ENCODE peak calls at places on chromosome 16, in five cellular contexts. T, P, C, Q and E are unnamed samples.

GRCh38 chr16:67833035-67833417 is 9.1 kb upstream of the THAP11 start:
- DNase-seq in T (no peak), P (no peak), C (no peak), Q (no peak), E (no peak)

GRCh38 chr16:28991687-28992086 is 6.8 kb downstream of the LAT start:
- DNase-seq in C (no peak), T (no peak), P (no peak), Q (no peak), E (no peak)

GRCh38 chr16:56041556-56042140 is 149.6 kb upstream of the GNAO1 start:
- DNase-seq in P (peak), C (no peak), T (no peak), Q (no peak), E (no peak)

GRCh38 chr16:21584817-21585216 is 14.6 kb upstream of the METTL9 start:
- DNase-seq in C (no peak), Q (no peak), T (no peak), P (no peak), E (no peak)

GRCh38 chr16:14232106-14232890 is 161.2 kb downstream of the MRTFB start:
- DNase-seq in T (no peak), Q (no peak), C (no peak), P (no peak), E (no peak)

GRCh38 chr16:86288716-86289294 is 221.5 kb upstream of the FOXF1 start:
- DNase-seq in P (no peak), T (no peak), C (no peak), Q (no peak), E (no peak)

GRCh38 chr16:4049031-4049430 is 67.2 kb downstream of the ADCY9 start:
- DNase-seq in Q (no peak), T (peak), C (no peak), P (no peak), E (no peak)

GRCh38 chr16:58638148-58639036 is 8.8 kb upstream of the CNOT1 start:
- DNase-seq in T (no peak), C (peak), P (peak), Q (no peak), E (peak)

GRCh38 chr16:89618114-89618999 is 4.9 kb downstream of the DPEP1 start:
- DNase-seq in T (no peak), Q (no peak), C (no peak), P (no peak), E (no peak)

GRCh38 chr16:20300312-20301097 is 26.8 kb downstream of the GP2 start:
- DNase-seq in C (peak), T (no peak), P (no peak), Q (no peak), E (no peak)

GRCh38 chr16:84808812-84809211 is 11.0 kb upstream of the CRISPLD2 start:
- DNase-seq in T (no peak), Q (no peak), P (no peak), C (no peak), E (no peak)

GRCh38 chr16:56741399-56741798 is 11.5 kb downstream of the NUP93 start:
- DNase-seq in P (no peak), Q (no peak), C (no peak), T (no peak), E (no peak)

GRCh38 chr16:27230562-27230991 is 27.3 kb downstream of the KDM8 start:
- DNase-seq in P (no peak), C (peak), Q (peak), T (no peak), E (no peak)

GRCh38 chr16:20323591-20324117 is 3.7 kb downstream of the GP2 start:
- DNase-seq in T (no peak), P (no peak), C (no peak), Q (no peak), E (no peak)

GRCh38 chr16:55943257-55943656 is 68.1 kb upstream of the CES5A start:
- DNase-seq in P (peak), Q (no peak), T (no peak), C (no peak), E (no peak)

GRCh38 chr16:76386784-76387183 is 109.6 kb downstream of the CNTNAP4 start:
- DNase-seq in T (no peak), Q (no peak), C (no peak), P (no peak), E (no peak)

GRCh38 chr16:80198995-80199299 is 341.8 kb upstream of the DYNLRB2 start:
- DNase-seq in Q (no peak), P (no peak), C (no peak), T (no peak), E (no peak)

GRCh38 chr16:53090591-53091507 is 36.1 kb downstream of the CHD9 start:
- DNase-seq in C (peak), Q (peak), T (peak), P (peak), E (peak)

GRCh38 chr16:9372934-9373890 is 281.8 kb downstream of the HAPSTR1 start:
- DNase-seq in Q (no peak), T (no peak), P (no peak), C (no peak), E (no peak)

GRCh38 chr16:4846503-4846900 is 586 bp downstream of the GLYR1 start:
- DNase-seq in C (peak), P (peak), T (peak), Q (peak), E (no peak)

GRCh38 chr16:27225536-27226360 is 22.4 kb downstream of the KDM8 start:
- DNase-seq in P (no peak), C (peak), Q (peak), T (no peak), E (no peak)

GRCh38 chr16:74868501-74868900 is 93.9 kb upstream of the FA2H start:
- DNase-seq in C (no peak), T (no peak), Q (no peak), P (no peak), E (no peak)

GRCh38 chr16:74868035-74868434 is 93.4 kb upstream of the FA2H start:
- DNase-seq in P (no peak), Q (no peak), C (no peak), T (no peak), E (no peak)

GRCh38 chr16:74871608-74872007 is 97.0 kb upstream of the FA2H start:
- DNase-seq in Q (no peak), T (no peak), P (no peak), C (no peak), E (no peak)

GRCh38 chr16:74865922-74866598 is 91.4 kb upstream of the FA2H start:
- DNase-seq in C (no peak), T (no peak), Q (no peak), P (no peak), E (no peak)

DNA sequence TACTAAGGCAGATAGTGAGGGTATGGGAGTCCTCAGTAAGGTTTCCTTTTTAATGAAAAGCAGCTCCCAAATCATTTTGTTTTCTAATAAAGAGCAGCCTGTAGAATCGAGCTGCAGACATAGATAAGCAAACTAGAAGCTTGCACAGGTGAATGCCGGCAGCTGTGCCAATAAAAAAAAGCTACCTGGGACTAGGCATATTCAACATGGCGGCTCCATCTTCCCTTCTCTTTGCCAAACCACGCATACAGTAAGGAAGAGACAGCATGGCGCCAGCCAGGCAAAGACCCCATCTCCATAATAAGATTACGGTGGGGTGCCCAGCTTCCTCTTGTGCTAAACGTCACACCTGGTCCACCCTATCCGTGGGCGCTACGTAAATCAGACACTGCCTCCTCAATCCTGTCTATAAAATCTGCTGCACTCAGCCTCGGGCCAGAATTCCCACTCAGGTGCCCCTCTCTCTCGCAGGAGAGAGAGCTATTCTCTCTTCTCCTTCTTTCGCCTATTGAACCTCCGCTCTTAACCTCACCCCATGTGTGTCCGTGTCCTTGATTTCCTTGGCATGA is 92.7 kb upstream of the FA2H start:
- DNase-seq in C (no peak), P (no peak), T (no peak), Q (no peak), E (no peak)
- H3K4me3 ChIP-seq in C (no peak), P (no peak), T (no peak), Q (no peak), E (peak)

DNA sequence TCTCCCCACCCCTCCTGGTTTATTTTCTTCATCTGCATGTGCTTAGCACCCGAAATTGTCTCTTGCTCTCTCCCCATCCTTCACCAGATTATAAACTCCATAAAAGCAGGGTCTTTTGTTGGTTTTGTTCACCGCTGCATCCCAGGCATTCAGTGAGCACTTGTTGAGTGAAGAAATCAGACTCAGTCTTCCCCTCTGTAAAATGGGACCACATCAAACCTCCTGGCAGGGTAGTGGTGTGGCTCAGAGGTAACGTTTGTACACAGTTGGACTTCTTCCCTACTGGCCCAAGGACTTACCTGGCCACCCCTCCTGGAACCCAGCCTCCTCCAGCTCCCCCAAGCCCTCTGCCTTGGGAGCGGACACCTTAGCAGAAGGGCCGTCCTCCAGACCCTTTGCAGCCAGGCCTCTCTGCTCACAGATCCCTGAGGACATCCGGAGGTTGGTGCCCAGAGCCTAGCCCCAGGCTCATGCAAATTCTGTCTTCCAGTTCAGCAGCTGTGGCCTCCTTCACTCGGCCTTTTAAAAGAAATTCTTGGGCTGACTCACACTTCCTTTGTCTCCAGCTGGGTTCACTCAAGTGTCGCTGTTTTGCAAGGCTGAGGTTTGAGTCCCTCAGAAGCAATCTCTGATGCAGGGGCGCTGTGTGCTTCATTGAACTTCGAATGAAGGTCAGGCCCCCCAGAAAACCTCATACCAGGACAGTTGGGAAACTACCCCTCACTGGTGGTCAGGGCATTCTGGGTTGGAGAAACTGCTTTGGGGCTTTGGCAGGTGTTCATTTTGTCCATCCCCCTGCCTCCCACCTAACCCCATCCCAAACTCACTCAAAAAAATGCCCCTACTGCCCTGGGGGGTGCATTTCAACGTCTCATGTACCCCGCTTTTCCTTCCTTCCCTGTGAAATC is 16.8 kb upstream of the RMI2 start:
- DNase-seq in P (peak), Q (peak), C (peak), T (peak), E (no peak)
- TF ChIP-seq POLR2A in P (no peak), Q (no peak), C (no peak), T (no peak), E (no peak)

DNA sequence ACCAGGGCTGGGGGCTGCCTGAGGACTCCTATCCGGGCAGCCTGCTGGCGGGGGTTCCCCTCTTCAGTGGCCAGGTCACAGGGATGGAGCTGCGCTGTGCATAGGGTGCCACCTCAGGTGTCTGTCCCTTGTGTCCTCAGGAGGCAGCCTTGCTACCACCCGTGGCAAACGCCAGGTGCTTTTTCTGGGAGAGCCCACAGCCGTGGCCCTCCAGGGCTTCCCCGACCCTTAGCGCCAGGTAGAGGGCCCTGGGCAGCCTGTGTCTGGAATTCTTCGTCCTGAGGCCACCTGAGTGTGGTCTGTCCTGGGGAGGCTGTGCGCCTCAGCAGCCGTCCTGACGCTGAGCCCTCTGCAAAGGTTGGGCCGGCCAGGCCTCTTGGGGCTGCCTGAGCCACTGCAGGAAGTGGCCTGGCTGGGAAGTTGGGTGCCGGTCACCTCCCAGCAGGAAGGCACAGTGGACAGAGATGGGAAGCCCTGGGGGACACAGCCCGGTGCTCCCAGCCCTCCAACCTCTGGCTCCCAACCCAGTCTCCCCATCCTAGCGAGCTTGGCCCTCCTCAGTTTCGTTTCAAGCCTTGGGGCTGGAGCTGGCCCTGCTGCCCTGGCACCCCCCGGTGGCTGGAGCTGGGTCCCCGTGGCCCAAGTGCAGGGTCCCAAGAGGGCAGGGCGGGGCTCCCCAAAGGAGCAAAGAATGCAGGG is 7.6 kb upstream of the BAIAP3 start:
- DNase-seq in P (no peak), T (no peak), Q (no peak), C (no peak), E (no peak)
- TF ChIP-seq POLR2AphosphoS5 in P (no peak), T (no peak), Q (peak), C (no peak), E (no peak)

GRCh38 chr16:23836404-23837291 is 865 bp downstream of the PRKCB start:
- DNase-seq in T (peak), P (no peak), Q (peak), C (peak), E (no peak)
- H3K4me3 ChIP-seq in T (peak), P (peak), Q (peak), C (peak), E (peak)

DNA sequence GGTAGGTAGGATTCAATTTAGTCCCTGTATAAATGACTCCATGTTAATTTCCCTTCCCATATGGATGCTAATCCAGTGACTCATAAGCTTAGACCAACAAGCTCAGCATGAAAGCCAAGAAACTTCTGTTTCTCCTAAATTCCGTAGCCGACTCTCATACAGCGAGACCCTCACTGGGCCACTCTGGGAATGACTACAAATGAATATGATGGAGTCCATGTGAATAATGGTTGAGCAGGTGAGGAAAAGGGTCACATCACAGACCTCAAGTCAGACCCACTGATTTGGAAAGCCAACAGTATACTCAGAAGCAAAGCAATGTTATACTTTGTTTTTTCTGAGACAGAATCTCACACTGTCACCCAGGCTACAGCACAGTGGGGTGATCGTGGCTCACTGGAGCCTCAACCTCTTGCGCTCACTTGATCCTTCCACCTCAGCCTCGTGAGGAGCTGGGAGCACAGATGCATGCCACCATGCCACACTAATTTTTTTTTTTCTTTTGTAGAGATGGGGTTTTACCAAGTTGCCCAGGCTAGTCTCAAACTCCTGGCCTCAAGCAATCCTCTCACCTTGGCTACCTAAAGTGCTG is 14.6 kb downstream of the RSL1D1 start:
- DNase-seq in Q (peak), C (no peak), T (no peak), P (no peak), E (no peak)
- TF ChIP-seq POLR2A in Q (no peak), C (no peak), T (no peak), P (no peak), E (no peak)

GRCh38 chr16:2663553-2664521 is 18.5 kb upstream of the KCTD5 start:
- DNase-seq in Q (no peak), P (no peak), C (no peak), T (no peak), E (no peak)

GRCh38 chr16:2664522-2665096 is 17.7 kb upstream of the KCTD5 start:
- DNase-seq in P (no peak), T (no peak), C (peak), Q (no peak), E (no peak)
- TF ChIP-seq POLR2AphosphoS5 in P (no peak), T (no peak), C (peak), Q (no peak), E (no peak)